ENCODE peak calls at places on chromosomes 11 and 22, in six cellular contexts. H is fibroblast of lung, N is neuronal stem cell, W is mesenchymal stem cell, K is IMR-90, Q is astrocyte. B is an unnamed sample. For H3K36me3, the result is how much of the 10 kb centered on the place peaks cover.

GRCh38 chr11:55457641-55458040 is 89.9 kb downstream of the OR4A15 start:
- DNase-seq in H (no peak), N (no peak), W (no peak), K (no peak), Q (no peak), B (no peak)

GRCh38 chr11:73971175-73971719 is 11.4 kb downstream of the UCP2 start:
- DNase-seq in H (no peak), N (no peak), W (no peak), K (no peak), Q (no peak), B (no peak)

GRCh38 chr22:29308791-29309262 is 2.4 kb downstream of the GAS2L1 start:
- DNase-seq in H (peak), N (no peak), W (peak), K (peak), Q (peak), B (peak)

GRCh38 chr22:38827510-38827909 is 16.3 kb downstream of the NPTXR start:
- DNase-seq in H (no peak), N (no peak), W (no peak), K (no peak), Q (no peak), B (no peak)

GRCh38 chr11:107840120-107840479 is 18.5 kb downstream of the SLC35F2 start:
- DNase-seq in H (no peak), N (no peak), W (no peak), K (no peak), Q (no peak), B (no peak)

GRCh38 chr11:11786771-11787170 is 55.0 kb upstream of the USP47 start:
- DNase-seq in H (peak), N (no peak), W (peak), K (peak), Q (peak), B (no peak)

GRCh38 chr11:67370351-67371076 is 2.9 kb downstream of the CLCF1 start:
- DNase-seq in H (peak), N (no peak), W (peak), K (peak), Q (no peak), B (no peak)

GRCh38 chr11:82996966-82997606 is 74.6 kb downstream of the RAB30 start:
- DNase-seq in H (no peak), N (no peak), W (no peak), K (no peak), Q (peak), B (no peak)

GRCh38 chr22:37485714-37486223 is 415 bp downstream of the MFNG start:
- DNase-seq in H (no peak), N (no peak), W (no peak), K (no peak), Q (no peak), B (no peak)

GRCh38 chr11:106463796-106464201 is 386.3 kb downstream of the AASDHPPT start:
- DNase-seq in H (peak), N (no peak), W (peak), K (peak), Q (peak), B (no peak)

GRCh38 chr11:32297629-32298028 is 137.7 kb downstream of the WT1 start:
- DNase-seq in H (peak), N (no peak), W (peak), K (peak), Q (peak), B (peak)

GRCh38 chr22:22892096-22893052 is 4.8 kb downstream of the IGLL5 start:
- DNase-seq in H (no peak), N (no peak), W (no peak), K (no peak), Q (no peak), B (no peak)

GRCh38 chr11:71420455-71421241 is 27.5 kb downstream of the DHCR7 start:
- DNase-seq in H (peak), N (peak), W (peak), K (peak), Q (peak), B (no peak)

GRCh38 chr11:130673698-130674097 is 225.3 kb downstream of the ADAMTS15 start:
- DNase-seq in H (no peak), N (no peak), W (no peak), K (peak), Q (no peak), B (no peak)

GRCh38 chr11:86802601-86803051 is 2.3 kb downstream of the PRSS23 start:
- DNase-seq in H (peak), N (no peak), W (peak), K (peak), Q (peak), B (peak)

GRCh38 chr11:117819096-117820040 is 5.2 kb downstream of the FXYD2 start:
- DNase-seq in H (peak), N (peak), W (peak), K (peak), Q (peak), B (no peak)

GRCh38 chr11:6397636-6398035 is 7.4 kb downstream of the SMPD1 start:
- DNase-seq in H (no peak), N (no peak), W (peak), K (peak), Q (peak), B (no peak)

GRCh38 chr11:119573858-119574257 is 150.9 kb upstream of the THY1 start:
- DNase-seq in H (no peak), N (no peak), W (no peak), K (no peak), Q (no peak), B (no peak)

GRCh38 chr11:2561283-2562180 is 116.7 kb downstream of the KCNQ1 start:
- DNase-seq in H (no peak), N (no peak), W (no peak), K (no peak), Q (no peak), B (no peak)

GRCh38 chr11:61690706-61691377 is 10.7 kb downstream of the DAGLA start:
- DNase-seq in H (no peak), N (no peak), W (no peak), K (no peak), Q (no peak), B (no peak)

GRCh38 chr11:44926036-44926435 is 24.6 kb downstream of the TP53I11 start:
- DNase-seq in H (no peak), N (no peak), W (no peak), K (no peak), Q (no peak), B (no peak)

GRCh38 chr22:29268511-29269229 is 602 bp downstream of the EWSR1 start:
- DNase-seq in H (peak), N (peak), W (peak), K (peak), Q (peak), B (no peak)

GRCh38 chr22:45771057-45771456 is 99.4 kb downstream of the ATXN10 start:
- DNase-seq in H (no peak), N (no peak), W (no peak), K (no peak), Q (no peak), B (no peak)

GRCh38 chr11:2991477-2992233 is 474 bp downstream of the NAP1L4 start:
- DNase-seq in H (peak), N (peak), W (peak), K (peak), Q (no peak), B (no peak)

GRCh38 chr11:11396290-11397042 is 43.4 kb upstream of the CSNK2A3 start:
- DNase-seq in H (peak), N (no peak), W (peak), K (peak), Q (peak), B (no peak)

GRCh38 chr11:118067006-118067405 is 9.9 kb upstream of the TMPRSS4 start:
- DNase-seq in H (no peak), N (no peak), W (no peak), K (no peak), Q (no peak), B (no peak)

GRCh38 chr11:68988486-68988885 is 7.7 kb upstream of the MRGPRD start:
- DNase-seq in H (no peak), N (no peak), W (no peak), K (no peak), Q (no peak), B (no peak)

GRCh38 chr11:1263036-1263435 is 40.2 kb downstream of the MUC5B start:
- DNase-seq in H (no peak), N (no peak), W (no peak), K (no peak), Q (no peak), B (no peak)

GRCh38 chr11:34446389-34446788 is 7.7 kb downstream of the CAT start:
- DNase-seq in H (no peak), N (no peak), W (no peak), K (no peak), Q (no peak), B (no peak)

GRCh38 chr11:128692750-128693578 is 908 bp upstream of the FLI1 start:
- DNase-seq in H (peak), N (no peak), W (peak), K (no peak), Q (no peak), B (no peak)

GRCh38 chr11:23959466-23959865 is 537.4 kb upstream of the LUZP2 start:
- DNase-seq in H (no peak), N (no peak), W (no peak), K (no peak), Q (peak), B (no peak)

DNA sequence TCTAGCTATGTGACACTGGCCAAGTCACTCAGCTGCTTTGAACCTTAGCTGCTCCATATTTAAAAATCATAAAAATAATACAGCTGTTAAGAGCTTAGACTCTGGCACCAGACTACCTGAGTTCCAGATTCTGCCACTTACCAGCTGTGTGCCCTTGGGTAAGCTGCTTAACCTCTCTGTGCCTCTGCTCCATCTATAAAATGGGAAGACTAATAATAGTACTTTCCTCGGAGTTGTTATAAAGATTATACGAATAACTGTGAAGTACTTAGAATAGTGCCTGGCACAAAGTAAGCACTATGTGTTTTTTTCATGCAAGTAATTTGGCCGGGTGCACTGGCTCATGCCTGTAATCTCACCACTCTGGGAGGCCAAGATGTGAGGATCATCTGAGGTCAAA is 1.4 kb downstream of the HDHD5 start:
- DNase-seq in H (no peak), N (no peak), W (no peak), K (no peak), Q (no peak), B (no peak)
- H3K4me3 ChIP-seq in H (no peak), N (no peak), W (no peak), K (no peak), Q (peak), B (no peak)

DNA sequence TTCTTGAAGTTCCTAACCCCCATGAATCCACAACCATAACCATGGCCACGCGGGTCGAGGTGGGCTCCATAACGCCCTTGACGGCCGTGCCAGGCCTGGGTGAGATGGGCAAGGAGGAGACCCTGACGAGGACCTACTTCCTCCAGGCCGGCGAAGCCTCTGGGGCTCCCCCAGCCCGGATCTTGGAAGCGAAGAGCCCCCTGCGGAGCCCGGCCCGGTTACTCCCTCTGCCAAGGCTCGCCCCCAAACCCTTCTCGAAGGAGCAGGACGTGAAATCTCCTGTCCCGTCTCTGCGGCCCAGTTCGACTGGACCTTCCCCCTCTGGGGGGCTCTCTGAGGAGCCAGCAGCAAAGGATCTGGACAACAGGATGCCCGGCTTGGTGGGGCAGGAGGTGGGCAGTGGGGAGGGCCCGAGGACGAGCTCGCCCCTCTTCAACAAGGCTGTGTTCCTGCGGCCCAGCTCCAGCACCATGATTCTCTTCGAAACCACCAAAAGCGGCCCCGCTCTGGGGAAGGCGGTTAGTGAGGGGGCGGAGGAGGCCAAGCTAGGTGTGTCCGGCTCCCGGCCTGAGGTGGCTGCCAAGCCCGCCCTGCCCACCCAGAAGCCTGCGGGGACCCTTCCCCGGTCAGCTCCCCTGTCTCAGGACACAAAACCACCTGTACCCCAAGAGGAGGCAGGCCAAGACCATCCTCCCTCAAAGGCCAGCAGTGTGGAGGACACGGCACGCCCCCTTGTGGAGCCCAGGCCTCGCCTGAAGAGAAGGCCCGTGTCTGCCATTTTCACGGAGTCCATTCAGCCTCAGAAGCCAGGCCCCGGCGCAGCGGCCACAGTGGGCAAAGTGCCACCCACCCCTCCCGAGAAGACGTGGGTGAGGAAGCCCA is 75.7 kb downstream of the KIAA1671 start:
- DNase-seq in H (no peak), N (peak), W (peak), K (no peak), Q (no peak), B (no peak)
- H2AFZ ChIP-seq in H (no peak), N (no peak), W (no peak), K (no peak), Q (peak), B (no peak)

DNA sequence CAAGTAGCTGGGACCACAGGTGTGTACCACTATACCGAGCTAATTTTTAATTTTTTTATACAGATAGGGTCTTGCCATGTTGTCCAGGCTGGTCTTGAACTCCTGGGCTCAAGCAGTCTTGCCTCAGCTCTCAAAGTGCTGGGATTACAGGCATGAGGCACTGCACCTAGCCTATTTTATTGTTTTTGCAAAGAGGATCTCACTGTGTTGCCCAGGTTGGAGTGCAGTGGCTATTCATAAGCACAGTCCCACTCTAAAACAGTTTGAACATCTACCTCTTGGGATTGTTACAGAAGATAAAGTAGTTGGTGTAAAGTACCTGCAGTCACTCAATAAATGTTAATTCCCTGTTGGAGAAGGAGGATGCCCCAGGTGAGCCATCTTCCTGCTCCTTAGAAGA is 29.1 kb downstream of the XRCC6 start:
- DNase-seq in H (no peak), N (no peak), W (no peak), K (no peak), Q (no peak), B (no peak)
- H3K36me3 ChIP-seq in H (under half), N (half or more), W (half or more), K (half or more), Q (half or more), B (under half)

DNA sequence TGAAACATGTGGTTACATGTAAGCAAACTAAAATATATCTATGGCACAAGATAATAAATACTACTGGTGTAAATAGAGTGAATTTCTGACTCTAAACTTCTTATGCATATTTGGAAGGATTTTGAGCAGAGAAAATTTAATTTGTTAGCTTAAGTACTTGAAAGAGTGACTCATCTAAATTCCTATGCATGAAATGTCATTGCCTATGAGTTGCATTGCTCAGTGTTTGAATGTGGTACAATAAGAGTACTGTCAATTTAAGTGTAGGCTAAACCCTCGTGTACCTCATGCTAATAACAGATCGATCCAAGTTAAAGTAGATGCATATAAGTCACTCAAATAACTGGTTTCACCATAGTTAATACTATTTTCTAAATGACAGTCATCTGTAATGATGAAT is 5.3 kb upstream of the CARD18 start:
- DNase-seq in H (peak), N (no peak), W (peak), K (peak), Q (peak), B (no peak)
- H3K4me3 ChIP-seq in H (no peak), N (no peak), W (no peak), K (no peak), Q (no peak), B (no peak)

GRCh38 chr11:78139422-78140391 is at the start of gene ALG8:
- DNase-seq in H (peak), N (peak), W (peak), K (peak), Q (peak), B (peak)

GRCh38 chr11:78138281-78138680 is 1.1 kb downstream of the ALG8 start:
- DNase-seq in H (no peak), N (no peak), W (no peak), K (peak), Q (no peak), B (no peak)

GRCh38 chr11:78138694-78139421 is 568 bp downstream of the ALG8 start:
- DNase-seq in H (no peak), N (peak), W (peak), K (peak), Q (peak), B (no peak)

GRCh38 chr11:78145511-78146030 is 6.1 kb upstream of the ALG8 start:
- DNase-seq in H (no peak), N (no peak), W (no peak), K (no peak), Q (no peak), B (no peak)

DNA sequence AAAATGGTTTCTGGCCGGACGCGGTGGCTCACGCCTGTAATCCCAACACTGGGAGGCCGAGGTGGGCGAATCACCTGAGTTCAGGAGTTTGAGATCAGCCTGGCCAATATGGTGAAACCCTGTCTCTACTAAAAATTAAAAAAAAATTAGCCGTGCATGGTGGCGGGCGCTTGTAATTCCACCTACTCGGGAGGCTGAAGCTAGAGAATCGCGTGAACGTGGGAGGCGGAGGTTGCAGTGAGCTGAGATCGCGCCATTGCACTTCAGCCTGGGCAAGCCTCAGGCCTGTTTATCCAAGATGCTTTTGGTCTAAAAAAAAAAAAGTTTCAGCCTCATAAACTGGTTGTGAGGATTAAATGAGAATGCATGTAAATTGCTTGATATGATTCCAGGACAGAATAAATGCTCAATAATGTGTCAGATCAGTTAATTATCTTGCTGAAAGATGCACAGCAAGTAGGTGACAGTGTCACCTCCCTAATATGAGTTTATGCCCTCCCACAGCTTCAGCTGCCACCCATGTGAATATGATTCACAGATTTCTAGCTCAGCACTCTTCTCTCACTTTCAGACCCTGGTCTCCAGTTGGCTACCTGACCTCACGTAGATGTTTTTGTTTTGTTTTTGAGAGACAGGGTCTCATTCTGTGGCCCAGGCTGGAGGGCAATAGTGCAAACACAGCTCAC is 1.1 kb upstream of the ALG8 start:
- DNase-seq in H (no peak), N (no peak), W (no peak), K (no peak), Q (no peak), B (no peak)
- H2AFZ ChIP-seq in H (no peak), N (no peak), W (no peak), K (no peak), Q (no peak), B (peak)

GRCh38 chr11:13376838-13377237 is 86.2 kb downstream of the BTBD10 start:
- DNase-seq in H (no peak), N (no peak), W (no peak), K (no peak), Q (no peak), B (no peak)
- H3K36me3 ChIP-seq in H (under half), N (under half), W (under half), K (under half), Q (under half), B (under half)

GRCh38 chr11:43579919-43580276 is 100.6 kb upstream of the HSD17B12 start:
- DNase-seq in H (no peak), N (no peak), W (no peak), K (no peak), Q (no peak), B (no peak)

GRCh38 chr11:43576834-43577521 is 103.6 kb upstream of the HSD17B12 start:
- DNase-seq in H (peak), N (peak), W (peak), K (peak), Q (peak), B (no peak)

GRCh38 chr11:43577566-43578264 is 102.8 kb upstream of the HSD17B12 start:
- DNase-seq in H (no peak), N (no peak), W (no peak), K (no peak), Q (no peak), B (no peak)

GRCh38 chr11:43579171-43579918 is 101.2 kb upstream of the HSD17B12 start:
- DNase-seq in H (peak), N (no peak), W (peak), K (peak), Q (peak), B (no peak)

GRCh38 chr11:43578346-43579170 is 102.0 kb upstream of the HSD17B12 start:
- DNase-seq in H (peak), N (no peak), W (peak), K (peak), Q (peak), B (no peak)
- H3K4me3 ChIP-seq in H (peak), N (no peak), W (peak), K (peak), Q (peak), B (peak)